ENCODE peak calls at places on chromosomes 1 and 21, in ten cellular contexts. V, T, H, O, L, M, W, G, K and Z are unnamed samples.

GRCh38 chr1:180522204-180522497 is 19.8 kb upstream of the ACBD6 start:
- DNase-seq in T (peak; percentile 16), V (no peak), M (peak; percentile 78), H (no peak), L (no peak), O (peak; percentile 32), K (no peak), W (no peak), G (peak; percentile 69), Z (no peak)

GRCh38 chr1:225343618-225344017 is 84.2 kb downstream of the LBR start:
- DNase-seq in G (no peak), V (no peak), T (peak; percentile 30), W (no peak), M (no peak), L (no peak), K (no peak), H (no peak), O (no peak), Z (no peak)

GRCh38 chr1:156503672-156504055 is 3.1 kb upstream of the MEF2D start:
- DNase-seq in O (no peak), L (no peak), W (no peak), V (no peak), H (no peak), M (no peak), K (no peak), G (no peak), T (no peak), Z (peak; percentile 18)

GRCh38 chr1:39915499-39916129 is 13.9 kb upstream of the MYCL start:
- DNase-seq in V (no peak), T (peak; percentile 66), M (no peak), W (no peak), K (no peak), L (no peak), O (no peak), H (no peak), G (no peak), Z (no peak)

GRCh38 chr1:200103961-200104583 is 76.6 kb downstream of the NR5A2 start:
- DNase-seq in L (no peak), G (no peak), W (no peak), O (no peak), K (no peak), T (peak; percentile 95), V (no peak), H (no peak), M (no peak), Z (no peak)

GRCh38 chr21:34520769-34521508 is 8.9 kb upstream of the KCNE1 start:
- DNase-seq in V (no peak), M (no peak), W (no peak), O (no peak), T (no peak), L (no peak), G (no peak), H (no peak), K (peak; percentile 40), Z (peak; percentile 47)

GRCh38 chr1:103274886-103275285 is 166.6 kb upstream of the COL11A1 start:
- DNase-seq in G (no peak), L (no peak), T (no peak), H (no peak), O (no peak), K (no peak), M (no peak), V (no peak), W (no peak), Z (no peak)

GRCh38 chr1:67646145-67647035 is 38.6 kb upstream of the GADD45A start:
- DNase-seq in K (peak; percentile 57), T (peak; percentile 50), G (no peak), O (no peak), W (peak; percentile 47), H (no peak), L (peak; percentile 59), V (no peak), M (no peak), Z (no peak)

GRCh38 chr1:236623371-236624166 is 19.3 kb upstream of the HEATR1 start:
- DNase-seq in H (no peak), O (no peak), W (no peak), M (no peak), G (no peak), L (no peak), K (no peak), T (no peak), V (no peak), Z (no peak)

GRCh38 chr1:52996653-52997052 is 65.4 kb upstream of the PODN start:
- DNase-seq in W (no peak), V (no peak), G (no peak), K (no peak), H (no peak), O (no peak), L (no peak), T (no peak), M (no peak), Z (no peak)

GRCh38 chr1:205293350-205294074 is 28.0 kb downstream of the NUAK2 start:
- DNase-seq in L (no peak), W (no peak), M (no peak), K (no peak), V (no peak), O (no peak), T (no peak), G (no peak), H (no peak), Z (no peak)

GRCh38 chr1:214002060-214002459 is 14.3 kb downstream of the PROX1 start:
- DNase-seq in M (no peak), G (no peak), L (no peak), O (no peak), W (no peak), T (no peak), K (no peak), H (no peak), V (no peak), Z (no peak)

GRCh38 chr1:169568497-169568896 is 17.8 kb downstream of the F5 start:
- DNase-seq in W (no peak), V (no peak), G (no peak), O (no peak), L (no peak), K (no peak), T (no peak), H (no peak), M (no peak), Z (no peak)

GRCh38 chr1:169570172-169570574 is 16.1 kb downstream of the F5 start:
- DNase-seq in K (no peak), W (no peak), H (no peak), T (peak; percentile 89), G (no peak), L (no peak), M (no peak), O (no peak), V (no peak), Z (no peak)

GRCh38 chr1:169574336-169574735 is 11.9 kb downstream of the F5 start:
- DNase-seq in H (no peak), V (no peak), O (peak; percentile 34), M (no peak), K (peak; percentile 14), G (no peak), T (peak; percentile 53), W (no peak), L (no peak), Z (no peak)

GRCh38 chr1:169571450-169571849 is 14.8 kb downstream of the F5 start:
- DNase-seq in K (no peak), M (no peak), W (no peak), H (no peak), L (no peak), G (no peak), O (no peak), V (no peak), T (no peak), Z (no peak)

GRCh38 chr1:169572184-169572583 is 14.1 kb downstream of the F5 start:
- DNase-seq in H (no peak), V (no peak), O (no peak), W (no peak), L (no peak), M (peak; percentile 28), G (no peak), K (no peak), T (peak; percentile 52), Z (no peak)
- H3K27me3 ChIP-seq in H (no peaks in the 10 kb centered on the region), V (no peaks in the 10 kb centered on the region), O (no peaks in the 10 kb centered on the region), W (peaks cover 2% of the 10 kb centered on the region), L (no peaks in the 10 kb centered on the region), M (no peaks in the 10 kb centered on the region), G (peaks cover 24% of the 10 kb centered on the region), K (no peaks in the 10 kb centered on the region), T (no peaks in the 10 kb centered on the region), Z (no peaks in the 10 kb centered on the region)

GRCh38 chr1:19666139-19666465 is 1.4 kb downstream of the HTR6 start:
- DNase-seq in T (no peak), W (no peak), V (no peak), O (no peak), K (no peak), G (no peak), M (no peak), L (no peak), H (no peak), Z (no peak)
- H3K27me3 ChIP-seq in T (peaks cover 26% of the 10 kb centered on the region), W (peaks cover 57% of the 10 kb centered on the region), V (peaks cover 72% of the 10 kb centered on the region), O (peaks cover 12% of the 10 kb centered on the region), K (peaks cover 74% of the 10 kb centered on the region), G (peaks cover 79% of the 10 kb centered on the region), M (peaks cover 56% of the 10 kb centered on the region), L (peaks cover 18% of the 10 kb centered on the region), H (peaks cover 36% of the 10 kb centered on the region), Z (peaks cover 42% of the 10 kb centered on the region)

GRCh38 chr1:26496881-26497280 is 24.6 kb downstream of the HMGN2 start:
- DNase-seq in W (no peak), O (peak; percentile 27), G (no peak), V (no peak), L (no peak), M (no peak), T (no peak), K (no peak), H (no peak), Z (no peak)

GRCh38 chr1:26498894-26499293 is 26.7 kb downstream of the HMGN2 start:
- DNase-seq in H (no peak), W (no peak), M (no peak), K (no peak), V (no peak), T (no peak), L (no peak), O (no peak), G (no peak), Z (no peak)

DNA sequence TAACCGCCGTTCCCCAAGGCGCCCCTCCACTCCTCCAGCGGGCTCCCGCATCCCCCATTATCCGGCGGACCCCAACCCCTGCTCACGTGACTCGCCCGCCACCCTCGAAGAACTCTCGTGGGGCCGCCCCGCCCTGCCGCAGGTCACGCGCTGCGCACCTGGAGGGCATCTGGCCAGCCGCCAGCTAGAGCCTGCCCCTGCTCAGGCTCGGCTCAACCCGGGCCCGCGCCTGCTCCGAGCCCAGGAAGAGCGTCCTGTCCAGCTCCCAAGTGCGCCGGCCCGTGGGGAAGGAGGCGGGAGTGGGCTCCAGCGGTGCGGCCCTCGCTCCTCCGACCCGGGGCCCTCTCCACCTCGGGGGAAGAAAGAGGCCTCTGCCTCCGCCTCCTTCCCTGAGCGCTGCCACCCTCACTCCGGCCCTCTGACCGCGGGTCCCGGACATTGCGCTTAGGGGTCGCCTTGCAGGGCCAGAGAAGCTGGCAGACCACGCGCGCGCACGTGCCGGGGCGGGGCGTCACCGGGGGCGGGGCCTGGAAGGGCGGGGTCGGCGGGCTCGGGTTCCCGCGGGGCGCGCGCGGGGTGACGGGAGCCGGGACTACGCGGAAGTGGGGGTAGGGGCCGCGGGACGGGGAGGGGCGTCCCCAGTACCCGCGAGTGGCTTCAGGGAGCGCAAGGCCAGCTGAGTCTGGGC is 28.4 kb downstream of the HMGN2 start:
- DNase-seq in K (peak; percentile 92), T (peak; percentile 71), M (peak; percentile 82), V (peak; percentile 86), L (peak; percentile 92), H (peak; percentile 91), O (peak; percentile 78), W (peak; percentile 88), G (peak; percentile 95), Z (peak; percentile 95)
- H3K27me3 ChIP-seq in K (no peaks in the 10 kb centered on the region), T (no peaks in the 10 kb centered on the region), M (no peaks in the 10 kb centered on the region), V (no peaks in the 10 kb centered on the region), L (no peaks in the 10 kb centered on the region), H (no peaks in the 10 kb centered on the region), O (no peaks in the 10 kb centered on the region), W (no peaks in the 10 kb centered on the region), G (no peaks in the 10 kb centered on the region), Z (peaks cover 2% of the 10 kb centered on the region)

GRCh38 chr1:10948463-10948775 is 64.0 kb upstream of the TARDBP start:
- DNase-seq in T (no peak), H (no peak), L (no peak), W (no peak), K (no peak), V (no peak), G (no peak), O (no peak), M (no peak), Z (no peak)
- H3K27me3 ChIP-seq in T (peaks cover 2% of the 10 kb centered on the region), H (no peaks in the 10 kb centered on the region), L (no peaks in the 10 kb centered on the region), W (no peaks in the 10 kb centered on the region), K (no peaks in the 10 kb centered on the region), V (no peaks in the 10 kb centered on the region), G (no peaks in the 10 kb centered on the region), O (no peaks in the 10 kb centered on the region), M (no peaks in the 10 kb centered on the region), Z (no peaks in the 10 kb centered on the region)